ENCODE peak calls at places on chromosome 12, in ten cellular contexts. One of them, this sample, is unnamed.
A peak's percentile ranks its signal among the peaks of the same experiment; 100 is the strongest.

GRCh38 chr12:117491711-117492110 is 130.3 kb upstream of the NOS1 start:
- DNase-seq in T47D: no peak
- DNase-seq in esophagus squamous epithelium: no peak
- DNase-seq in astrocyte of the hippocampus: no peak
- DNase-seq in NCI-H146: no peak
- DNase-seq in PC-3: no peak
- DNase-seq in RKO: no peak
- DNase-seq in stimulated activated CD8-positive, alpha-beta memory T cell treated with anti-CD3 and anti-CD28 coated beads, Interleukin-15, amount 100 ng/mL, for 48 hours: no peak
- DNase-seq in NCI-H524: peak; percentile 15
- DNase-seq in astrocyte of the spinal cord: no peak
- DNase-seq in this sample: no peak

GRCh38 chr12:8780389-8780788 is 42.0 kb upstream of the A2ML1 start:
- DNase-seq in T47D: peak; percentile 16
- DNase-seq in esophagus squamous epithelium: no peak
- DNase-seq in astrocyte of the hippocampus: peak; percentile 50
- DNase-seq in NCI-H146: no peak
- DNase-seq in PC-3: peak; percentile 37
- DNase-seq in RKO: peak; percentile 67
- DNase-seq in stimulated activated CD8-positive, alpha-beta memory T cell treated with anti-CD3 and anti-CD28 coated beads, Interleukin-15, amount 100 ng/mL, for 48 hours: no peak
- DNase-seq in NCI-H524: peak; percentile 13
- DNase-seq in astrocyte of the spinal cord: peak; percentile 55
- DNase-seq in this sample: no peak

GRCh38 chr12:3988519-3989217 is 115.5 kb upstream of the PARP11 start:
- DNase-seq in T47D: no peak
- DNase-seq in esophagus squamous epithelium: no peak
- DNase-seq in astrocyte of the hippocampus: peak; percentile 20
- DNase-seq in NCI-H146: no peak
- DNase-seq in PC-3: no peak
- DNase-seq in RKO: no peak
- DNase-seq in stimulated activated CD8-positive, alpha-beta memory T cell treated with anti-CD3 and anti-CD28 coated beads, Interleukin-15, amount 100 ng/mL, for 48 hours: no peak
- DNase-seq in NCI-H524: no peak
- DNase-seq in astrocyte of the spinal cord: no peak
- DNase-seq in this sample: no peak

GRCh38 chr12:89343127-89343526 is 9.2 kb downstream of the DUSP6 start:
- DNase-seq in T47D: no peak
- DNase-seq in esophagus squamous epithelium: no peak
- DNase-seq in astrocyte of the hippocampus: peak; percentile 65
- DNase-seq in NCI-H146: no peak
- DNase-seq in PC-3: no peak
- DNase-seq in RKO: no peak
- DNase-seq in stimulated activated CD8-positive, alpha-beta memory T cell treated with anti-CD3 and anti-CD28 coated beads, Interleukin-15, amount 100 ng/mL, for 48 hours: no peak
- DNase-seq in NCI-H524: no peak
- DNase-seq in astrocyte of the spinal cord: peak; percentile 65
- DNase-seq in this sample: no peak

GRCh38 chr12:92208613-92209121 is 63.0 kb upstream of the BTG1 start:
- DNase-seq in T47D: no peak
- DNase-seq in esophagus squamous epithelium: no peak
- DNase-seq in astrocyte of the hippocampus: peak; percentile 55
- DNase-seq in NCI-H146: no peak
- DNase-seq in PC-3: peak; percentile 70
- DNase-seq in RKO: peak; percentile 74
- DNase-seq in stimulated activated CD8-positive, alpha-beta memory T cell treated with anti-CD3 and anti-CD28 coated beads, Interleukin-15, amount 100 ng/mL, for 48 hours: peak; percentile 9
- DNase-seq in NCI-H524: peak; percentile 87
- DNase-seq in astrocyte of the spinal cord: peak; percentile 70
- DNase-seq in this sample: no peak

GRCh38 chr12:68106160-68106559 is 53.4 kb downstream of the IFNG start:
- DNase-seq in T47D: no peak
- DNase-seq in esophagus squamous epithelium: no peak
- DNase-seq in astrocyte of the hippocampus: peak; percentile 90
- DNase-seq in NCI-H146: no peak
- DNase-seq in PC-3: peak; percentile 4
- DNase-seq in RKO: peak; percentile 15
- DNase-seq in stimulated activated CD8-positive, alpha-beta memory T cell treated with anti-CD3 and anti-CD28 coated beads, Interleukin-15, amount 100 ng/mL, for 48 hours: no peak
- DNase-seq in NCI-H524: no peak
- DNase-seq in astrocyte of the spinal cord: peak; percentile 72
- DNase-seq in this sample: no peak

GRCh38 chr12:54390668-54391551 is 6.4 kb upstream of the ZNF385A start:
- DNase-seq in T47D: peak; percentile 81
- DNase-seq in esophagus squamous epithelium: no peak
- DNase-seq in astrocyte of the hippocampus: peak; percentile 57
- DNase-seq in NCI-H146: peak; percentile 86
- DNase-seq in PC-3: peak; percentile 33
- DNase-seq in RKO: no peak
- DNase-seq in stimulated activated CD8-positive, alpha-beta memory T cell treated with anti-CD3 and anti-CD28 coated beads, Interleukin-15, amount 100 ng/mL, for 48 hours: peak; percentile 52
- DNase-seq in NCI-H524: peak; percentile 68
- DNase-seq in astrocyte of the spinal cord: no peak
- DNase-seq in this sample: peak; percentile 79

GRCh38 chr12:18591473-18591872 is 146.3 kb downstream of the PLCZ1 start:
- DNase-seq in T47D: no peak
- DNase-seq in esophagus squamous epithelium: no peak
- DNase-seq in astrocyte of the hippocampus: no peak
- DNase-seq in NCI-H146: no peak
- DNase-seq in PC-3: peak; percentile 46
- DNase-seq in RKO: no peak
- DNase-seq in stimulated activated CD8-positive, alpha-beta memory T cell treated with anti-CD3 and anti-CD28 coated beads, Interleukin-15, amount 100 ng/mL, for 48 hours: no peak
- DNase-seq in NCI-H524: no peak
- DNase-seq in astrocyte of the spinal cord: no peak
- DNase-seq in this sample: no peak

GRCh38 chr12:46430340-46430948 is 57.9 kb upstream of the SLC38A2 start:
- DNase-seq in T47D: no peak
- DNase-seq in esophagus squamous epithelium: no peak
- DNase-seq in astrocyte of the hippocampus: peak; percentile 69
- DNase-seq in NCI-H146: no peak
- DNase-seq in PC-3: peak; percentile 95
- DNase-seq in RKO: peak; percentile 98
- DNase-seq in stimulated activated CD8-positive, alpha-beta memory T cell treated with anti-CD3 and anti-CD28 coated beads, Interleukin-15, amount 100 ng/mL, for 48 hours: no peak
- DNase-seq in NCI-H524: no peak
- DNase-seq in astrocyte of the spinal cord: peak; percentile 84
- DNase-seq in this sample: peak; percentile 69

GRCh38 chr12:89863332-89863938 is 154.8 kb upstream of the ATP2B1 start:
- DNase-seq in T47D: no peak
- DNase-seq in esophagus squamous epithelium: no peak
- DNase-seq in astrocyte of the hippocampus: no peak
- DNase-seq in NCI-H146: no peak
- DNase-seq in PC-3: no peak
- DNase-seq in RKO: no peak
- DNase-seq in stimulated activated CD8-positive, alpha-beta memory T cell treated with anti-CD3 and anti-CD28 coated beads, Interleukin-15, amount 100 ng/mL, for 48 hours: peak; percentile 51
- DNase-seq in NCI-H524: no peak
- DNase-seq in astrocyte of the spinal cord: no peak
- DNase-seq in this sample: no peak

GRCh38 chr12:68113644-68114043 is 45.9 kb downstream of the IFNG start:
- DNase-seq in T47D: no peak
- DNase-seq in esophagus squamous epithelium: no peak
- DNase-seq in astrocyte of the hippocampus: no peak
- DNase-seq in NCI-H146: peak; percentile 6
- DNase-seq in PC-3: peak; percentile 14
- DNase-seq in RKO: no peak
- DNase-seq in stimulated activated CD8-positive, alpha-beta memory T cell treated with anti-CD3 and anti-CD28 coated beads, Interleukin-15, amount 100 ng/mL, for 48 hours: no peak
- DNase-seq in NCI-H524: peak; percentile 5
- DNase-seq in astrocyte of the spinal cord: no peak
- DNase-seq in this sample: peak; percentile 29